ENCODE peak calls at places on chromosome 20, in ten cellular contexts. P, W, J, Q, I, O, S, R, U and E are unnamed samples.

GRCh38 chr20:33851842-33852466 is 40.8 kb downstream of the CHMP4B start:
- DNase-seq in P (no peak), W (no peak), J (no peak), Q (no peak), I (no peak), O (no peak), S (no peak), R (no peak), U (no peak), E (no peak)

GRCh38 chr20:50464026-50464724 is 46.0 kb upstream of the PTPN1 start:
- DNase-seq in P (peak; percentile 54), W (peak; percentile 67), J (peak; percentile 54), Q (no peak), I (peak; percentile 73), O (peak; percentile 23), S (peak; percentile 30), R (peak; percentile 81), U (peak; percentile 22), E (peak; percentile 70)

GRCh38 chr20:7836076-7836475 is 104.2 kb downstream of the HAO1 start:
- DNase-seq in P (no peak), W (no peak), J (no peak), Q (no peak), I (no peak), O (no peak), S (no peak), R (no peak), U (no peak), E (no peak)

GRCh38 chr20:3408251-3408637 is 775 bp upstream of the DNAAF9 start:
- DNase-seq in P (no peak), W (no peak), J (no peak), Q (no peak), I (no peak), O (no peak), S (no peak), R (no peak), U (no peak), E (no peak)

GRCh38 chr20:10619427-10619826 is 54.4 kb downstream of the JAG1 start:
- DNase-seq in P (no peak), W (peak; percentile 91), J (no peak), Q (peak; percentile 74), I (no peak), O (no peak), S (no peak), R (no peak), U (no peak), E (no peak)

GRCh38 chr20:20823469-20823868 is 111.0 kb upstream of the RALGAPA2 start:
- DNase-seq in P (no peak), W (no peak), J (no peak), Q (no peak), I (no peak), O (peak; percentile 46), S (no peak), R (no peak), U (no peak), E (no peak)

GRCh38 chr20:38975539-38976120 is 13.5 kb downstream of the DHX35 start:
- DNase-seq in P (no peak), W (no peak), J (no peak), Q (no peak), I (no peak), O (no peak), S (no peak), R (no peak), U (no peak), E (no peak)

GRCh38 chr20:64250027-64250426 is 5.5 kb upstream of the PCMTD2 start:
- DNase-seq in P (no peak), W (no peak), J (no peak), Q (no peak), I (no peak), O (no peak), S (no peak), R (no peak), U (no peak), E (no peak)

GRCh38 chr20:47464380-47465101 is 37.1 kb upstream of the NCOA3 start:
- DNase-seq in P (no peak), W (peak; percentile 99), J (no peak), Q (peak; percentile 69), I (no peak), O (no peak), S (no peak), R (peak; percentile 35), U (no peak), E (no peak)

GRCh38 chr20:21027569-21027968 is 78.6 kb downstream of the LINC00237 start:
- DNase-seq in P (no peak), W (no peak), J (no peak), Q (no peak), I (peak; percentile 71), O (no peak), S (no peak), R (peak; percentile 53), U (no peak), E (no peak)

GRCh38 chr20:41627611-41628244 is 9.6 kb upstream of the CHD6 start:
- DNase-seq in P (peak; percentile 24), W (no peak), J (no peak), Q (no peak), I (no peak), O (no peak), S (no peak), R (no peak), U (no peak), E (no peak)

GRCh38 chr20:31572042-31572700 is 32.9 kb upstream of the ID1 start:
- DNase-seq in P (peak; percentile 12), W (no peak), J (no peak), Q (no peak), I (no peak), O (peak; percentile 82), S (no peak), R (no peak), U (no peak), E (no peak)

GRCh38 chr20:49561806-49562205 is 6.1 kb downstream of the PTGIS start:
- DNase-seq in P (no peak), W (no peak), J (no peak), Q (no peak), I (no peak), O (no peak), S (no peak), R (no peak), U (no peak), E (no peak)

GRCh38 chr20:45300961-45301360 is 5.7 kb upstream of the RBPJL start:
- DNase-seq in P (no peak), W (peak; percentile 28), J (peak; percentile 71), Q (no peak), I (peak; percentile 77), O (no peak), S (peak; percentile 30), R (peak; percentile 63), U (no peak), E (peak; percentile 60)

GRCh38 chr20:1894471-1894950 is 696 bp upstream of the SIRPA start:
- DNase-seq in P (peak; percentile 38), W (no peak), J (peak; percentile 80), Q (no peak), I (peak; percentile 82), O (no peak), S (no peak), R (peak; percentile 92), U (no peak), E (peak; percentile 71)

GRCh38 chr20:46060301-46060881 is 29.4 kb downstream of the NCOA5 start:
- DNase-seq in P (peak; percentile 24), W (peak; percentile 10), J (no peak), Q (no peak), I (no peak), O (no peak), S (no peak), R (peak; percentile 8), U (no peak), E (peak; percentile 18)

GRCh38 chr20:43961541-43962471 is 47.2 kb downstream of the TOX2 start:
- DNase-seq in P (no peak), W (no peak), J (no peak), Q (no peak), I (peak; percentile 35), O (no peak), S (no peak), R (peak; percentile 32), U (no peak), E (no peak)

GRCh38 chr20:63431944-63432343 is 40.5 kb downstream of the KCNQ2 start:
- DNase-seq in P (no peak), W (no peak), J (no peak), Q (no peak), I (no peak), O (no peak), S (no peak), R (no peak), U (no peak), E (no peak)

GRCh38 chr20:12110711-12111110 is 193.0 kb downstream of the BTBD3 start:
- DNase-seq in P (no peak), W (peak; percentile 8), J (no peak), Q (no peak), I (no peak), O (no peak), S (no peak), R (no peak), U (no peak), E (no peak)

GRCh38 chr20:56437196-56437960 is 25.3 kb downstream of the CASS4 start:
- DNase-seq in P (no peak), W (no peak), J (no peak), Q (no peak), I (no peak), O (no peak), S (no peak), R (no peak), U (no peak), E (no peak)

GRCh38 chr20:33656010-33656782 is 5.9 kb upstream of the C20orf144 start:
- DNase-seq in P (no peak), W (no peak), J (no peak), Q (no peak), I (no peak), O (no peak), S (no peak), R (no peak), U (no peak), E (no peak)

GRCh38 chr20:35821807-35822242 is 50.0 kb downstream of the PHF20 start:
- DNase-seq in P (no peak), W (peak; percentile 70), J (no peak), Q (peak; percentile 32), I (no peak), O (no peak), S (no peak), R (no peak), U (no peak), E (no peak)

GRCh38 chr20:38184098-38184497 is 19.0 kb upstream of the TGM2 start:
- DNase-seq in P (no peak), W (no peak), J (no peak), Q (no peak), I (no peak), O (no peak), S (no peak), R (peak; percentile 95), U (no peak), E (no peak)

GRCh38 chr20:44528309-44528708 is 6.4 kb upstream of the SERINC3 start:
- DNase-seq in P (no peak), W (no peak), J (no peak), Q (no peak), I (no peak), O (no peak), S (no peak), R (no peak), U (no peak), E (no peak)

GRCh38 chr20:436476-436875 is 25.9 kb downstream of the TBC1D20 start:
- DNase-seq in P (no peak), W (no peak), J (no peak), Q (no peak), I (no peak), O (no peak), S (no peak), R (no peak), U (no peak), E (no peak)

GRCh38 chr20:33687370-33687915 is 1.3 kb upstream of the E2F1 start:
- DNase-seq in P (no peak), W (peak; percentile 78), J (no peak), Q (no peak), I (no peak), O (no peak), S (no peak), R (no peak), U (no peak), E (no peak)

GRCh38 chr20:16942702-16943101 is 194.5 kb downstream of the OTOR start:
- DNase-seq in P (no peak), W (peak; percentile 5), J (no peak), Q (no peak), I (no peak), O (no peak), S (no peak), R (no peak), U (no peak), E (no peak)

GRCh38 chr20:14919473-14920157 is 582.2 kb upstream of the FLRT3 start:
- DNase-seq in P (no peak), W (no peak), J (no peak), Q (peak; percentile 16), I (peak; percentile 64), O (peak; percentile 16), S (no peak), R (peak; percentile 70), U (no peak), E (no peak)